ENCODE peak calls at places on chromosomes 4 and X, in eight cellular contexts. O is psoas muscle, R is kidney, E is cardiac muscle cell, K is BE2C, Q is astrocyte, L is HepG2, Z is tibial artery. X is an unnamed sample.

GRCh38 chr4:145734051-145734450 is 54.1 kb downstream of the C4orf51 start:
- DNase-seq in Z (no peak), E (no peak), O (no peak), K (no peak), Q (peak; percentile 19), R (no peak), L (no peak), X (no peak)

GRCh38 chr4:54231419-54232150 is 2.5 kb downstream of the PDGFRA start:
- DNase-seq in O (peak; percentile 82), R (peak; percentile 92), Z (peak; percentile 91), E (peak; percentile 79), K (no peak), Q (peak; percentile 61), L (no peak), X (peak; percentile 36)

GRCh38 chr4:163673848-163674702 is 179.6 kb downstream of the TMA16 start:
- DNase-seq in E (no peak), Z (no peak), L (no peak), R (no peak), O (no peak), K (no peak), Q (no peak), X (no peak)

GRCh38 chr4:186570193-186570996 is 15.0 kb upstream of the MTNR1A start:
- DNase-seq in E (peak; percentile 32), K (no peak), Q (peak; percentile 48), R (no peak), O (no peak), Z (no peak), L (no peak), X (no peak)

GRCh38 chrX:16208601-16209000 is 41.3 kb downstream of the MAGEB17 start:
- DNase-seq in O (no peak), E (no peak), R (no peak), Z (no peak), L (no peak), K (no peak), Q (no peak), X (no peak)

GRCh38 chr4:121096629-121097028 is 24.3 kb upstream of the NDNF start:
- DNase-seq in K (no peak), R (no peak), Z (no peak), E (peak; percentile 57), Q (peak; percentile 31), O (no peak), L (peak; percentile 7), X (no peak)

GRCh38 chrX:6813836-6814370 is 279.0 kb upstream of the VCX3A start:
- DNase-seq in O (no peak), E (peak; percentile 57), Q (no peak), K (no peak), Z (no peak), R (no peak), L (no peak), X (no peak)

GRCh38 chrX:19686876-19687275 is 171.6 kb upstream of the MAP3K15 start:
- DNase-seq in K (no peak), Q (no peak), L (no peak), O (no peak), E (no peak), Z (no peak), R (no peak), X (no peak)

GRCh38 chrX:101958139-101958538 is 26.3 kb upstream of the ZMAT1 start:
- DNase-seq in R (no peak), O (no peak), Q (no peak), E (no peak), K (no peak), Z (no peak), L (no peak), X (no peak)

GRCh38 chr4:173211838-173212237 is 43.2 kb downstream of the GALNT7 start:
- DNase-seq in L (no peak), K (no peak), Z (no peak), O (no peak), E (peak; percentile 20), R (no peak), Q (peak; percentile 82), X (no peak)

GRCh38 chr4:145058256-145058655 is 39.7 kb downstream of the ANAPC10 start:
- DNase-seq in Z (no peak), O (no peak), R (no peak), E (no peak), Q (no peak), K (no peak), L (no peak), X (no peak)

GRCh38 chr4:118936406-118936805 is 47.8 kb downstream of the SYNPO2 start:
- DNase-seq in K (no peak), R (no peak), Q (no peak), Z (no peak), E (no peak), L (no peak), O (no peak), X (no peak)

GRCh38 chr4:133402616-133403015 is 253.5 kb downstream of the PCDH10 start:
- DNase-seq in K (no peak), L (no peak), Z (no peak), E (no peak), O (no peak), R (no peak), Q (peak; percentile 52), X (no peak)

GRCh38 chr4:1291996-1292702 is 2.5 kb downstream of the MAEA start:
- DNase-seq in Q (no peak), O (peak; percentile 30), R (peak; percentile 36), Z (peak; percentile 58), K (no peak), E (no peak), L (no peak), X (no peak)

GRCh38 chrX:46687619-46688018 is 71.3 kb downstream of the SLC9A7 start:
- DNase-seq in E (no peak), Q (no peak), L (no peak), Z (no peak), K (no peak), O (no peak), R (no peak), X (no peak)

GRCh38 chrX:46678232-46678631 is 80.7 kb downstream of the SLC9A7 start:
- DNase-seq in O (no peak), R (no peak), Q (no peak), K (no peak), L (no peak), Z (no peak), E (no peak), X (no peak)

GRCh38 chrX:46686003-46686645 is 72.8 kb downstream of the SLC9A7 start:
- DNase-seq in O (no peak), R (no peak), Z (no peak), E (peak; percentile 32), K (peak; percentile 11), Q (no peak), L (peak; percentile 11), X (peak; percentile 17)

GRCh38 chrX:46681849-46682248 is 77.1 kb downstream of the SLC9A7 start:
- DNase-seq in Q (peak; percentile 49), O (no peak), E (no peak), R (no peak), L (no peak), K (no peak), Z (no peak), X (no peak)

DNA sequence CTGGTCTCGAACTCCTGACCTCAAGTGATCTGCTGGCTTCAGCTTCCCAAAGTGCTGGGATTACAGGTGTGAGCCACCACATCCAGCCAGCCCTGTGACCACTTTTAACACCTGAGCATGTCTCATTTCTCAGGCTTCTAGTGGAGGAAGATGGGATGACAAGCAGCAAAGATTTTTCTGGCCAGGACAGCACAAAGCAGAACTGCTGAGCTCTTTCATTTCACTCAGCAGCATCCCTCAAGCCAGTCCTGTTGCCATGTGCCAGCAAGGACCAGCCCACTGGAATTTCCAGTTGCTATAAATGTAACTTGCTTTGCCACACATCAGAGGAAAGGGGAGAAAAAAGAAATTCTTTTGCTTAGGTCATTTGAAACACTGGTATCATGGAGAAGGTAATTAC is 75.9 kb downstream of the SLC9A7 start:
- DNase-seq in O (no peak), Z (no peak), Q (peak; percentile 20), L (peak; percentile 0), K (no peak), E (no peak), R (no peak), X (no peak)
- TF ChIP-seq CTCF in O (no peak), Z (no peak), Q (no peak), L (no peak), K (no peak), E (no peak), R (no peak), X (no peak)

DNA sequence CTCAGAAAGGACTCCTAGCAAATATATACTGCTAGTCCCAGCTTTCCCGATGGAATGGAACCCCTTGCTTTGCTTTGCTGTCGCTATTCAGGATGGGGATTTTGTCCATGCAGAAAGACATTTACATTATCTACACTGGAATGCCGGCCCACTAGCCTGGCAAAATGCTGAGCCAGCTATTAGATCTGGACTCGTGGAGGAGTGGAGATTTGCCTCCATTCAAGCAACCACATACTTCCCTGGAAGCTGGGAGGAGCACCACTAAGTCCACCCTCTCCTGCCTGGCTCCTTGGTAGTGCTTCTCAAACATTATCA is 24.1 kb upstream of the APLN start:
- DNase-seq in Z (no peak), L (no peak), O (no peak), E (no peak), Q (no peak), K (no peak), R (no peak), X (no peak)
- H3K4me3 ChIP-seq in Z (peak overlapping the region; percentile 47), L (no peak overlapping the region), O (peak overlapping the region; percentile 58), E (no peak overlapping the region), Q (peak overlapping the region; percentile 33), K (no peak overlapping the region), R (peak overlapping the region; percentile 67), X (peak overlapping the region; percentile 19)

GRCh38 chrX:154731203-154731602 is 19.7 kb downstream of the GAB3 start:
- DNase-seq in E (no peak), O (no peak), K (no peak), R (no peak), Z (no peak), L (no peak), Q (no peak), X (no peak)

GRCh38 chrX:154732421-154733071 is 18.3 kb downstream of the GAB3 start:
- DNase-seq in R (no peak), K (no peak), Z (no peak), Q (peak; percentile 81), O (no peak), L (no peak), E (no peak), X (no peak)

GRCh38 chrX:154733072-154733425 is 17.8 kb downstream of the GAB3 start:
- DNase-seq in O (no peak), K (no peak), Q (no peak), L (no peak), E (no peak), Z (no peak), R (no peak), X (no peak)

GRCh38 chrX:154730271-154730883 is 20.5 kb downstream of the GAB3 start:
- DNase-seq in Z (no peak), E (no peak), Q (peak; percentile 77), O (peak; percentile 57), L (no peak), K (no peak), R (peak; percentile 74), X (peak; percentile 40)

DNA sequence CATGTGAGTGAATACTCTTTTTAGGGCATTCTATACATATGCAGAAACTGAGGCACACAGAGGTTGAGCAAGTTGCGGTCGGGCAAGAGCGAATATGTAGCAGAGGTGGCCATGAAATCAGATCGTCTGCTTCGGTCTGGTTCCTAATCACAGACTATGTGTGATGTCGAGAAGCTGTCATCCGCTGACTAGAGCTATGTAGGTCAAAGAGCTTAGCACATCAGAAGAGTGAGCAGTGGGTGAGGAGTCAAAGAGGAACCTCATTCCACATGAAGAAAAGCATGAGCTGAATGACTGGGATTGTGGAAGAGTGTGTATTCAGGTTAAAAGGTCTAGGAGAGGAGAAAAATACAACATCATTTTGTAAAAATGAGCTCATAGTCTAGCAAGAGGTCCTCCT is 19.0 kb downstream of the GAB3 start:
- DNase-seq in Z (no peak), Q (no peak), R (no peak), E (no peak), O (no peak), L (no peak), K (no peak), X (no peak)
- H3K4me1 ChIP-seq in Z (peaks cover 100% of the 10 kb centered on the region), Q (peaks cover 76% of the 10 kb centered on the region), R (peaks cover 47% of the 10 kb centered on the region), E (no peaks in the 10 kb centered on the region), O (peaks cover 58% of the 10 kb centered on the region), L (peaks cover 6% of the 10 kb centered on the region), K (no peaks in the 10 kb centered on the region), X (no peaks in the 10 kb centered on the region)

GRCh38 chr4:125392683-125393082 is 77.9 kb downstream of the FAT4 start:
- DNase-seq in E (no peak), L (no peak), R (no peak), Z (no peak), Q (no peak), K (no peak), O (no peak), X (no peak)
- TF ChIP-seq CTCF in E (no peak), L (no peak), R (no peak), Z (no peak), Q (no peak), K (no peak), O (no peak), X (no peak)

X was measured in uterus.